ENCODE peak calls at places on chromosomes 16 and 17, in five cellular contexts. B is IMR-90, Q is H9, I is GM12878, V is K562. J is an unnamed sample. For H3K4me1, the result is how much of the 10 kb centered on the place peaks cover.

GRCh38 chr17:43033947-43034622 is 9.1 kb downstream of the RND2 start:
- DNase-seq in B (no peak), I (no peak), V (no peak), Q (no peak), J (no peak)

GRCh38 chr16:19118938-19119431 is 5.2 kb downstream of the ITPRIPL2 start:
- DNase-seq in Q (no peak), V (peak), B (peak), I (no peak), J (no peak)

GRCh38 chr16:89246903-89247733 is 29.6 kb downstream of the ZNF778 start:
- DNase-seq in B (peak), V (peak), Q (peak), I (peak), J (peak)

GRCh38 chr16:4110680-4111079 is 5.6 kb downstream of the ADCY9 start:
- DNase-seq in Q (peak), V (no peak), I (no peak), B (no peak), J (peak)

GRCh38 chr17:8140058-8140412 is 12.2 kb downstream of the PER1 start:
- DNase-seq in B (no peak), Q (peak), I (no peak), V (no peak), J (peak)

GRCh38 chr17:63426041-63426916 is 19.8 kb downstream of the CYB561 start:
- DNase-seq in Q (peak), V (no peak), I (no peak), B (no peak), J (no peak)

GRCh38 chr16:397736-398332 is 835 bp downstream of the NME4 start:
- DNase-seq in B (peak), Q (peak), V (peak), I (no peak), J (peak)

GRCh38 chr17:3977387-3977786 is 13.2 kb upstream of the ATP2A3 start:
- DNase-seq in Q (peak), I (no peak), B (no peak), V (no peak), J (no peak)

GRCh38 chr17:29129731-29130130 is 50.5 kb downstream of the MYO18A start:
- DNase-seq in V (no peak), B (no peak), Q (no peak), I (no peak), J (no peak)

GRCh38 chr16:30053376-30054015 is 12.1 kb upstream of the ALDOA start:
- DNase-seq in B (peak), I (no peak), Q (no peak), V (no peak), J (no peak)

GRCh38 chr16:65548470-65548869 is 426.6 kb upstream of the CDH11 start:
- DNase-seq in B (peak), I (no peak), V (no peak), Q (peak), J (no peak)

GRCh38 chr16:19674485-19674884 is 43.5 kb downstream of the KNOP1 start:
- DNase-seq in I (no peak), V (no peak), B (no peak), Q (no peak), J (no peak)

GRCh38 chr17:28467456-28468025 is 5.9 kb upstream of the SLC13A2 start:
- DNase-seq in V (no peak), B (peak), Q (no peak), I (no peak), J (no peak)

GRCh38 chr17:2027528-2028233 is 2.3 kb upstream of the DPH1 start:
- DNase-seq in V (peak), B (no peak), I (no peak), Q (no peak), J (no peak)

GRCh38 chr16:77758508-77758907 is 29.9 kb upstream of the VAT1L start:
- DNase-seq in V (no peak), Q (no peak), B (no peak), I (no peak), J (no peak)

GRCh38 chr17:61389670-61390478 is 9.8 kb upstream of the TBX2 start:
- DNase-seq in B (peak), Q (peak), I (no peak), V (peak), J (no peak)

GRCh38 chr17:68849673-68850260 is 105.4 kb downstream of the ABCA8 start:
- DNase-seq in B (no peak), Q (no peak), V (no peak), I (no peak), J (no peak)

GRCh38 chr16:70738083-70738977 is 52.5 kb upstream of the MTSS2 start:
- DNase-seq in I (no peak), V (peak), B (peak), Q (peak), J (no peak)

GRCh38 chr16:2987854-2988253 is 7.6 kb upstream of the PKMYT1 start:
- DNase-seq in I (no peak), Q (no peak), B (no peak), V (no peak), J (no peak)

GRCh38 chr17:63911041-63911635 is at the start of gene CSHL1:
- DNase-seq in I (no peak), Q (no peak), B (no peak), V (no peak), J (no peak)

GRCh38 chr16:10070591-10070990 is 111.6 kb downstream of the GRIN2A start:
- DNase-seq in I (no peak), Q (no peak), V (no peak), B (no peak), J (no peak)

GRCh38 chr17:55728361-55728760 is 5.7 kb upstream of the TMEM100 start:
- DNase-seq in B (no peak), I (no peak), V (no peak), Q (no peak), J (no peak)

GRCh38 chr16:89084411-89084810 is 9.2 kb upstream of the ACSF3 start:
- DNase-seq in B (no peak), I (no peak), V (no peak), Q (no peak), J (peak)

GRCh38 chr16:73019456-73020362 is 28.2 kb downstream of the ZFHX3 start:
- DNase-seq in V (peak), Q (no peak), I (no peak), B (peak), J (no peak)

GRCh38 chr16:82061861-82062525 is 26.9 kb downstream of the HSD17B2 start:
- DNase-seq in B (peak), V (peak), I (no peak), Q (peak), J (no peak)

GRCh38 chr17:71966459-71967313 is 154.1 kb upstream of the SOX9 start:
- DNase-seq in V (no peak), I (no peak), Q (no peak), B (no peak), J (no peak)

GRCh38 chr16:13245713-13246377 is 344.4 kb downstream of the SHISA9 start:
- DNase-seq in B (no peak), V (no peak), Q (no peak), I (no peak), J (no peak)

GRCh38 chr17:82804442-82805191 is 35.2 kb downstream of the ZNF750 start:
- DNase-seq in B (peak), Q (no peak), V (no peak), I (no peak), J (peak)

GRCh38 chr17:31518478-31518877 is 127.0 kb downstream of the RAB11FIP4 start:
- DNase-seq in Q (no peak), B (no peak), V (no peak), I (no peak), J (no peak)
- H3K9ac ChIP-seq in Q (no peak), B (no peak), V (no peak), I (no peak), J (no peak)

GRCh38 chr16:67294927-67295326 is 15.6 kb downstream of the PLEKHG4 start:
- DNase-seq in V (no peak), Q (no peak), I (no peak), B (peak), J (no peak)
- TF ChIP-seq CTCF in V (no peak), Q (peak), I (no peak), B (peak), J (no peak)

DNA sequence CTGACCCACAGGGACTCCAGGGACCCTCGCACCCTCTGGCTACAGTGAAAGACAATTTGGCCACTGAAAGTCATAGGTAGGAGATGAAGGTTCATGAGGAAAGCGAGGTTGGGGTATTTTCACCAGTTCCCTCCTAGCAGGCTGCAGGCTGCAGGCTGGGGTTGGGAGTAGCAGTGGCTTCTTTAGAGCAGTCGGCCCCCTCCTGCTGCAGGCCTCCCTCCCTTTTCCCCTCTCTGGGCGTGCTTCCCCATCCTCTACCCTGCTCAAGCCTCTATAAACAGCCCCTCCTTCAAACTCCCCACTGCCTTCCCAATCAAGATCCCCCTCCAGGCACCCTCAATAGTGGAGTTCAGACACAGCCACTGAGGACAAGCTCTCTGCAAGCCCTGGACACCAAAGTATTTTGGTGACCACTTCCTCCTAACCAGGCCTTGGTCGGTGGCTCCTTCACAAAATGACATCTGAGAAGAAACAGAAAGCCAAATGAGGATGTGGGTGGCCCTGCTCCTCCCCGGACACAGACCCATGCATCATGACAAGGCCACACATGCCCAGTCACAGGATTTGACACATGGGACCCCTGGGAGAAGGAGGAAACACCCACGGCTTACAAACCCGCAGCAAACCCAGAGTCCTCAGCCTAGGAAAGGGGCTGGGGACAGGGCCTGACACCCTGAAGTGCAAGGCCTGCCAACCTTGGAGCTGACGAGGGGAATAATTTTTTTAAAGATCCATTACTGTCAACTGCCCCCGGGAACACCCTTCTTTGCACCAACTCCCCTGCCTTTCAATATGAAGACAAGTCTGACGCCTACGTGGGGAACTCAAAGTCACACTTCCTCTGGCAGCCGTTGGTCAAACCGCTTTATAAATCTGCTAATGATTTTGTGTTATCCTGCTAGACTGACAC is 41.6 kb downstream of the GAS7 start:
- DNase-seq in I (peak), Q (no peak), V (no peak), B (no peak), J (peak)
- H3K4me1 ChIP-seq in I (under half), Q (under half), V (under half), B (under half), J (under half)

GRCh38 chr16:31187808-31188189 is 7.9 kb downstream of the FUS start:
- DNase-seq in B (no peak), V (no peak), I (no peak), Q (no peak), J (no peak)
- H3K9ac ChIP-seq in B (no peak), V (no peak), I (no peak), Q (no peak), J (no peak)

GRCh38 chr16:1871974-1872635 is at the start of gene MEIOB:
- DNase-seq in B (no peak), V (peak), I (no peak), Q (peak), J (peak)
- TF ChIP-seq CTCF in B (no peak), V (no peak), I (no peak), Q (no peak), J (no peak)

GRCh38 chr17:81103379-81103778 is 61.9 kb upstream of the PVALEF start:
- DNase-seq in B (no peak), Q (no peak), I (no peak), V (no peak), J (no peak)

GRCh38 chr17:81102352-81102751 is 63.0 kb upstream of the PVALEF start:
- DNase-seq in I (no peak), V (no peak), Q (no peak), B (no peak), J (no peak)

GRCh38 chr17:81102869-81103268 is 62.4 kb upstream of the PVALEF start:
- DNase-seq in B (no peak), I (no peak), V (no peak), Q (no peak), J (no peak)

GRCh38 chr17:81100668-81101067 is 64.6 kb upstream of the PVALEF start:
- DNase-seq in B (no peak), V (no peak), Q (no peak), I (no peak), J (no peak)

GRCh38 chr17:81101614-81102306 is 63.5 kb upstream of the PVALEF start:
- DNase-seq in I (peak), B (peak), V (peak), Q (peak), J (peak)
- H3K4me1 ChIP-seq in I (under half), B (under half), V (half or more), Q (under half), J (under half)

DNA sequence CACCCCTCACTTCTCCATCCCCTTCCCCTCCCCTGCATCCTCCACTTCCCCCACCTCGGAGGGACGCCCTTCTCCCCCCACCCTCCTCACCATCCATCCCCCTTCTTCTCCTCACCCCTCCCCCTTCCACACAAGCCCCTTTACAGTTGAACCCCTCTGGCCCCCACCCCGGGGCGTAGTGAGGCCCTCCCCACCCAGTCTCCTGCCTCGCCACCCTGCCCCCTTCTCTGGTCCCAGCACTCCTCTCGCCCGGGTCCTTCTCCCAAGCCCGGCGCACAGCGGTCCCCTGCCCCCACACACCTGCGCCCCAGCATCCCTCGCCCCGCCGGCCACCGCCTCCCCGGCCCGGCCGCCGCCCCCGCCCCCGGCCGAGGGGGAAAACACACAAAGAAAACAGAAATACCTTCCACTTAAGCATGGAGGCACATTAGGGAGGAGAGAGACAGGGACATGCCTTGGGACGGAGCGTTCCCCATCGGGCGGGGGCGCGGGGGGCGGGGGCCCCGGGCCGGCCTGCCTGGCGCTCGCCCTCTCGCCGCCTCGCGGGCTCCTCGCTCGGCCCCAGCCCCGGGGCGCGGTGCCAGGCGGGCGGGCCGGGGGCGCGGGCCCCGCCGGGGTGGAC is 411 bp downstream of the SRCIN1 start:
- DNase-seq in I (no peak), Q (peak), V (peak), B (no peak), J (no peak)
- H3K9ac ChIP-seq in I (no peak), Q (no peak), V (peak), B (no peak), J (no peak)

GRCh38 chr16:56237451-56237930 is 46.2 kb downstream of the GNAO1 start:
- DNase-seq in I (no peak), B (no peak), V (no peak), Q (no peak), J (no peak)

GRCh38 chr16:56241596-56241995 is 50.3 kb downstream of the GNAO1 start:
- DNase-seq in V (no peak), Q (no peak), I (no peak), B (peak), J (no peak)

GRCh38 chr16:56234737-56235136 is 43.4 kb downstream of the GNAO1 start:
- DNase-seq in V (no peak), I (no peak), Q (no peak), B (no peak), J (no peak)

GRCh38 chr16:56233795-56234566 is 42.7 kb downstream of the GNAO1 start:
- DNase-seq in V (no peak), B (no peak), I (no peak), Q (no peak), J (no peak)

DNA sequence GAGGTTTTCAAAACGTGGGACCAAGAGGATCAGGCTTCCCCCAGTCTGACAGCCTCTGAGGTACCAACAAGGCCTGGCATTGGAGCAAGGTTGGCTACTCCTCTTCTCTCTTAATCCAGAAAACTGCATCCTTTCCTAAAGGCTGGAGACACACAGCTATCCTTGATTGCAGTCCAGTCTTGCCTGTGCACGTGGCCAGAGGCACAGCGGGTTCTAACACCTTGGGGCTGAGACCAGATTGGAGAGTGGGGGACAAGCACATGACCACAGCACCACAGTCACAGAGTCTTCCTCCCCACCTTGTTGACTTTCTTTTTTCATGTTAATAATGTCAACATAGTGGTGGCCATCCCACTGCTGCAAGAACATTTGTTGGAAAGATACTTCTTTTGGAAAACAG is 46.9 kb downstream of the GNAO1 start:
- DNase-seq in B (no peak), V (no peak), I (no peak), Q (no peak), J (no peak)
- TF ChIP-seq CTCF in B (no peak), V (no peak), I (no peak), Q (no peak), J (no peak)

GRCh38 chr16:84999200-84999599 is 12.1 kb downstream of the ZDHHC7 start:
- DNase-seq in B (peak), V (no peak), Q (no peak), I (no peak), J (no peak)

GRCh38 chr16:85003076-85003475 is 8.3 kb downstream of the ZDHHC7 start:
- DNase-seq in V (no peak), B (no peak), I (no peak), Q (peak), J (no peak)

GRCh38 chr16:85002643-85003042 is 8.7 kb downstream of the ZDHHC7 start:
- DNase-seq in Q (no peak), V (no peak), I (no peak), B (no peak), J (no peak)

GRCh38 chr16:85002099-85002541 is 9.2 kb downstream of the ZDHHC7 start:
- DNase-seq in Q (no peak), B (no peak), V (no peak), I (no peak), J (no peak)

GRCh38 chr16:84999857-85000480 is 11.4 kb downstream of the ZDHHC7 start:
- DNase-seq in V (no peak), I (no peak), Q (no peak), B (no peak), J (no peak)
- H3K4me1 ChIP-seq in V (under half), I (under half), Q (under half), B (under half), J (under half)

DNA sequence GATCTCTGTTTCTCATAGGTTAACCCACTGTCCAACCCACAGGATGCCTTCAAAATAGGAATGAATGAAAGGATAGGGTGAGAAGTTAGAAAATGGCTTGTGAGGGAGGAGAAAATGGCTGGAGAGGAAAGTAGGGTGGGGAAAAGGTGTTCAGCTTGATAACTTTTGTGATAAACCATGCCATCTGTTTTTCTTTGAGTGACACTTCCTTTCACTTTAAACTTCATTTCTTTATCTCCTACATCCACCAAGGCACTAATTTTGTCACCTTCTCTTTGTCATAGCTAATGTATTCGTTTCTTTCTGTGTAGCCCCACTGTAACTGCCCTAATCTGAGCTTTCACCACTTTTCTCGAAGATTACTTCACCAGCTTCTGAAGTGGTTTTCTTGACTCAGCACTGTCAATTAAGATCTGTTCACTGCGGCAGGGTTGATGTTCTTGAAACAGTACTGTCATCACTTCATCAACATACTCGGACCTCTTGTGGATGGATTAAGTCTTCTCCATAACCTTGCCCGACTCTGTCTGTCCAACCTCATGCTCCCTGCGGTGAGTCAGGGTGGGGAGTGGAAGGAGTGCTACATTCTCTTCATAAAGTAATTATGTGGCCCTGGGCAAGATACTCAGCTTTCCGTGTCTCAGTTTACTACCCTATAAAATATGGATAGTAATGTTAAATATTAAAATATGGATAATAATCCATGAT is 5.5 kb upstream of the KRT10 start:
- DNase-seq in B (no peak), Q (no peak), I (no peak), V (peak), J (no peak)
- H3K9ac ChIP-seq in B (no peak), Q (no peak), I (no peak), V (no peak), J (no peak)